ENCODE peak calls at places on chromosomes 4 and X, in eight cellular contexts. K, P, J, H, B, Z, U and R are unnamed samples.
A peak's percentile ranks its signal among the peaks of the same experiment; 100 is the strongest.

GRCh38 chr4:150826302-150826701 is 188.8 kb downstream of the LRBA start:
- DNase-seq in K (no peak), P (no peak), J (no peak), H (no peak), B (no peak), Z (no peak), U (no peak), R (no peak)

GRCh38 chrX:136204571-136204970 is 46.6 kb downstream of the MAP7D3 start:
- DNase-seq in K (no peak), P (no peak), J (no peak), H (no peak), B (no peak), Z (no peak), U (no peak), R (peak; percentile 61)

GRCh38 chr4:146359771-146360170 is 145.4 kb downstream of the REELD1 start:
- DNase-seq in K (no peak), P (no peak), J (no peak), H (no peak), B (no peak), Z (no peak), U (no peak), R (no peak)

GRCh38 chr4:1600811-1601532 is 83.1 kb downstream of the FAM53A start:
- DNase-seq in K (no peak), P (no peak), J (no peak), H (no peak), B (peak; percentile 92), Z (no peak), U (no peak), R (no peak)

GRCh38 chr4:107519057-107519456 is 201.0 kb downstream of the PAPSS1 start:
- DNase-seq in K (no peak), P (peak; percentile 22), J (no peak), H (no peak), B (peak; percentile 29), Z (peak; percentile 68), U (no peak), R (no peak)

GRCh38 chr4:10974371-10974770 is 289.8 kb upstream of the CLNK start:
- DNase-seq in K (no peak), P (no peak), J (no peak), H (no peak), B (no peak), Z (no peak), U (no peak), R (no peak)

GRCh38 chr4:88188738-88189417 is 30.4 kb upstream of the ABCG2 start:
- DNase-seq in K (no peak), P (no peak), J (no peak), H (no peak), B (no peak), Z (no peak), U (no peak), R (no peak)

GRCh38 chr4:90730752-90731151 is 603.6 kb downstream of the CCSER1 start:
- DNase-seq in K (no peak), P (no peak), J (no peak), H (no peak), B (no peak), Z (no peak), U (no peak), R (no peak)

GRCh38 chr4:48033825-48034413 is 17.3 kb downstream of the NIPAL1 start:
- DNase-seq in K (no peak), P (no peak), J (no peak), H (no peak), B (peak; percentile 53), Z (peak; percentile 82), U (no peak), R (no peak)

GRCh38 chr4:162274354-162274753 is 110.6 kb upstream of the FSTL5 start:
- DNase-seq in K (no peak), P (no peak), J (no peak), H (no peak), B (no peak), Z (no peak), U (no peak), R (no peak)

GRCh38 chr4:125314676-125315570 is at the start of gene FAT4:
- DNase-seq in K (peak; percentile 60), P (peak; percentile 97), J (peak; percentile 97), H (peak; percentile 96), B (peak; percentile 95), Z (peak; percentile 98), U (peak; percentile 97), R (peak; percentile 97)

GRCh38 chrX:41558531-41558930 is 111.4 kb downstream of the NYX start:
- DNase-seq in K (no peak), P (peak; percentile 3), J (no peak), H (no peak), B (no peak), Z (no peak), U (no peak), R (no peak)

GRCh38 chrX:120365320-120365719 is 3.4 kb downstream of the ATP1B4 start:
- DNase-seq in K (no peak), P (peak; percentile 71), J (no peak), H (peak; percentile 51), B (peak; percentile 56), Z (peak; percentile 85), U (no peak), R (no peak)

GRCh38 chr4:20313237-20314030 is 61.7 kb downstream of the SLIT2 start:
- DNase-seq in K (no peak), P (peak; percentile 67), J (no peak), H (no peak), B (peak; percentile 47), Z (peak; percentile 91), U (no peak), R (no peak)

GRCh38 chr4:55363618-55364420 is 17.8 kb downstream of the SRD5A3 start:
- DNase-seq in K (peak; percentile 29), P (no peak), J (no peak), H (no peak), B (no peak), Z (no peak), U (no peak), R (no peak)

GRCh38 chr4:56637154-56637553 is 43.9 kb downstream of the HOPX start:
- DNase-seq in K (no peak), P (no peak), J (no peak), H (no peak), B (no peak), Z (no peak), U (peak; percentile 37), R (no peak)

GRCh38 chr4:40321671-40322131 is 13.4 kb upstream of the CHRNA9 start:
- DNase-seq in K (no peak), P (no peak), J (peak; percentile 59), H (no peak), B (no peak), Z (no peak), U (no peak), R (peak; percentile 84)

GRCh38 chr4:91113130-91113706 is 986.0 kb downstream of the CCSER1 start:
- DNase-seq in K (no peak), P (peak; percentile 42), J (no peak), H (no peak), B (no peak), Z (no peak), U (no peak), R (peak; percentile 8)

GRCh38 chr4:31390849-31391248 is 670.7 kb downstream of the PCDH7 start:
- DNase-seq in K (no peak), P (no peak), J (no peak), H (no peak), B (no peak), Z (no peak), U (no peak), R (no peak)

GRCh38 chrX:107676559-107677378 is 48.5 kb downstream of the PRPS1 start:
- DNase-seq in K (peak; percentile 1), P (peak; percentile 48), J (peak; percentile 50), H (peak; percentile 69), B (peak; percentile 68), Z (peak; percentile 82), U (peak; percentile 95), R (peak; percentile 87)

GRCh38 chr4:61395754-61396153 is 195.6 kb downstream of the ADGRL3 start:
- DNase-seq in K (no peak), P (no peak), J (no peak), H (no peak), B (no peak), Z (no peak), U (no peak), R (no peak)

GRCh38 chr4:112266823-112267222 is 18.9 kb downstream of the TIFA start:
- DNase-seq in K (no peak), P (no peak), J (no peak), H (no peak), B (no peak), Z (no peak), U (no peak), R (peak; percentile 9)

GRCh38 chr4:89365375-89366170 is 58.0 kb upstream of the GPRIN3 start:
- DNase-seq in K (no peak), P (no peak), J (no peak), H (no peak), B (no peak), Z (no peak), U (no peak), R (no peak)

GRCh38 chr4:149102765-149103164 is 660.6 kb upstream of the NR3C2 start:
- DNase-seq in K (no peak), P (no peak), J (no peak), H (no peak), B (no peak), Z (no peak), U (no peak), R (no peak)

GRCh38 chrX:20221902-20222301 is 44.8 kb downstream of the RPS6KA3 start:
- DNase-seq in K (no peak), P (no peak), J (no peak), H (no peak), B (no peak), Z (no peak), U (no peak), R (no peak)

GRCh38 chr4:119696963-119697362 is 68.4 kb upstream of the PDE5A start:
- DNase-seq in K (no peak), P (no peak), J (no peak), H (no peak), B (no peak), Z (no peak), U (no peak), R (no peak)
- H3K27ac ChIP-seq in K (no peak overlapping the region), P (no peak overlapping the region), J (no peak overlapping the region), H (no peak overlapping the region), B (no peak overlapping the region), Z (no peak overlapping the region), U (no peak overlapping the region), R (no peak overlapping the region)

GRCh38 chr4:86892639-86892965 is 380 bp upstream of the C4orf36 start:
- DNase-seq in K (no peak), P (no peak), J (no peak), H (no peak), B (no peak), Z (no peak), U (no peak), R (no peak)
- H3K27ac ChIP-seq in K (peak overlapping the region; percentile 32), P (no peak overlapping the region), J (no peak overlapping the region), H (peak overlapping the region; percentile 77), B (peak overlapping the region; percentile 67), Z (peak overlapping the region; percentile 74), U (peak overlapping the region; percentile 91), R (peak overlapping the region; percentile 50)

DNA sequence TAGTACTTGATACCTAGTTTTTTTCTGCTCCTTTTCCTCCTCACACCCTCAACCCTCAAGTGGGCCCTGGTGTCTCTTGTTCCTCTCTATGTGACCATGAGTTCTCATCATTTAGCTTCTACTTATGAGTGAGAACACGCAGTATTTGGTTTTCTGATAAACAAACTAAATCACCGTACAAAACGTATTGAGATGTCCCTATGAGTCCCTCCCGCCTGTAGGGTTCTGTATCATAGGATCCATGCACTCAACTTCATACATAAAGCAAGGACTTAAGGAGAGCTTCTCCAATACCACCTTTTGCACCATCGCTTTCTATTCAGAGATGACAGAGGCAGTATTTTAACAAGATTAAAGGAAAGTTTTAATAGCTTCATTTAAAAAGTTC is 550 bp upstream of the RAB9A start:
- DNase-seq in K (no peak), P (no peak), J (no peak), H (no peak), B (no peak), Z (no peak), U (no peak), R (no peak)
- H3K27ac ChIP-seq in K (peak overlapping the region; percentile 65), P (peak overlapping the region; percentile 96), J (no peak overlapping the region), H (no peak overlapping the region), B (no peak overlapping the region), Z (no peak overlapping the region), U (peak overlapping the region; percentile 82), R (no peak overlapping the region)

GRCh38 chrX:149512225-149512885 is 7.2 kb upstream of the IDS start:
- DNase-seq in K (peak; percentile 7), P (peak; percentile 55), J (no peak), H (no peak), B (peak; percentile 57), Z (peak; percentile 89), U (no peak), R (no peak)
- H3K27ac ChIP-seq in K (no peak overlapping the region), P (no peak overlapping the region), J (no peak overlapping the region), H (no peak overlapping the region), B (no peak overlapping the region), Z (no peak overlapping the region), U (no peak overlapping the region), R (no peak overlapping the region)